ENCODE peak calls at places on chromosomes 3 and 15, in six cellular contexts. G, C, F, T, Z and Q are unnamed samples. For H3K4me1, the result is how much of the 10 kb centered on the place peaks cover.

GRCh38 chr15:25090073-25090733 is 135.4 kb downstream of the SNRPN start:
- DNase-seq in C (no peak), Z (no peak), G (no peak), T (no peak), F (no peak), Q (no peak)

GRCh38 chr15:62617741-62618140 is 424.8 kb upstream of the TPM1 start:
- DNase-seq in T (no peak), Z (no peak), F (peak), C (no peak), G (no peak), Q (no peak)

GRCh38 chr3:48885753-48886152 is 12.9 kb downstream of the SLC25A20 start:
- DNase-seq in Z (no peak), G (no peak), T (no peak), C (no peak), F (no peak), Q (no peak)

GRCh38 chr3:182739619-182740018 is 53.7 kb upstream of the ATP11B start:
- DNase-seq in F (peak), T (no peak), Z (no peak), G (no peak), C (no peak), Q (no peak)

GRCh38 chr3:11047500-11047899 is 55.0 kb downstream of the SLC6A1 start:
- DNase-seq in Z (no peak), G (no peak), C (no peak), T (no peak), F (no peak), Q (no peak)

GRCh38 chr15:56977232-56977631 is 58.8 kb downstream of the TCF12 start:
- DNase-seq in T (no peak), C (no peak), G (no peak), Z (no peak), F (no peak), Q (no peak)

GRCh38 chr3:184491011-184491576 is 70.5 kb upstream of the EPHB3 start:
- DNase-seq in C (no peak), G (no peak), Z (no peak), T (peak), F (no peak), Q (no peak)

GRCh38 chr3:64995857-64996564 is 308.2 kb upstream of the ADAMTS9 start:
- DNase-seq in Z (no peak), C (no peak), T (no peak), G (no peak), F (peak), Q (no peak)

GRCh38 chr15:51505251-51505650 is 117.3 kb downstream of the DMXL2 start:
- DNase-seq in G (no peak), Z (no peak), C (no peak), T (no peak), F (no peak), Q (no peak)

GRCh38 chr3:128051459-128051836 is 789 bp upstream of the SEC61A1 start:
- DNase-seq in F (peak), G (no peak), C (no peak), T (peak), Z (no peak), Q (no peak)

GRCh38 chr15:31392761-31393401 is 66.2 kb downstream of the KLF13 start:
- DNase-seq in C (peak), T (peak), G (no peak), F (no peak), Z (no peak), Q (no peak)

GRCh38 chr3:156764761-156765160 is 61.4 kb upstream of the LEKR1 start:
- DNase-seq in T (no peak), Z (no peak), F (peak), G (no peak), C (no peak), Q (no peak)

GRCh38 chr3:38579551-38580449 is 69.7 kb downstream of the SCN5A start:
- DNase-seq in T (no peak), Z (no peak), F (peak), G (no peak), C (peak), Q (peak)

GRCh38 chr3:98560911-98561310 is 29.1 kb downstream of the GPR15 start:
- DNase-seq in C (no peak), F (no peak), Z (no peak), G (no peak), T (no peak), Q (no peak)

GRCh38 chr3:196741401-196741761 is 1.7 kb downstream of the PAK2 start:
- DNase-seq in G (no peak), T (peak), C (no peak), F (no peak), Z (no peak), Q (no peak)

GRCh38 chr3:123791417-123791816 is 92.7 kb downstream of the MYLK start:
- DNase-seq in G (no peak), C (no peak), F (peak), Z (no peak), T (no peak), Q (no peak)

GRCh38 chr15:89383635-89384604 is 49.3 kb upstream of the POLG start:
- DNase-seq in Z (peak), T (peak), G (no peak), C (peak), F (peak), Q (no peak)

GRCh38 chr3:110457508-110457907 is 614.1 kb upstream of the NECTIN3 start:
- DNase-seq in C (no peak), Z (no peak), G (no peak), T (no peak), F (no peak), Q (no peak)

GRCh38 chr3:52851348-52851747 is 16.5 kb upstream of the MUSTN1 start:
- DNase-seq in C (no peak), T (peak), Z (peak), G (peak), F (peak), Q (peak)

GRCh38 chr15:58762285-58762684 is 8.8 kb upstream of the MINDY2 start:
- DNase-seq in C (no peak), Z (no peak), G (no peak), F (no peak), T (no peak), Q (no peak)

GRCh38 chr3:186193534-186194450 is 84.9 kb upstream of the ETV5 start:
- DNase-seq in C (peak), F (no peak), T (peak), G (no peak), Z (no peak), Q (peak)

GRCh38 chr3:136266468-136266867 is 16.3 kb downstream of the PCCB start:
- DNase-seq in F (peak), Z (no peak), G (peak), C (no peak), T (no peak), Q (no peak)

GRCh38 chr3:4982773-4983738 is 3.8 kb downstream of the BHLHE40 start:
- DNase-seq in T (no peak), G (no peak), C (no peak), F (peak), Z (peak), Q (no peak)
- H3K4me1 ChIP-seq in T (under half), G (under half), C (under half), F (under half), Z (half or more), Q (half or more)

GRCh38 chr3:71423151-71423906 is 160.2 kb downstream of the FOXP1 start:
- DNase-seq in T (peak), Z (peak), G (no peak), C (no peak), F (peak), Q (no peak)
- TF ChIP-seq CTCF in T (peak), Z (no peak), G (no peak), C (peak), F (peak), Q (peak)

GRCh38 chr15:68345481-68345880 is 67.9 kb downstream of the FEM1B start:
- DNase-seq in F (no peak), C (no peak), Z (no peak), T (no peak), G (no peak), Q (no peak)
- H3K4me1 ChIP-seq in F (under half), C (under half), Z (under half), T (under half), G (under half), Q (under half)

DNA sequence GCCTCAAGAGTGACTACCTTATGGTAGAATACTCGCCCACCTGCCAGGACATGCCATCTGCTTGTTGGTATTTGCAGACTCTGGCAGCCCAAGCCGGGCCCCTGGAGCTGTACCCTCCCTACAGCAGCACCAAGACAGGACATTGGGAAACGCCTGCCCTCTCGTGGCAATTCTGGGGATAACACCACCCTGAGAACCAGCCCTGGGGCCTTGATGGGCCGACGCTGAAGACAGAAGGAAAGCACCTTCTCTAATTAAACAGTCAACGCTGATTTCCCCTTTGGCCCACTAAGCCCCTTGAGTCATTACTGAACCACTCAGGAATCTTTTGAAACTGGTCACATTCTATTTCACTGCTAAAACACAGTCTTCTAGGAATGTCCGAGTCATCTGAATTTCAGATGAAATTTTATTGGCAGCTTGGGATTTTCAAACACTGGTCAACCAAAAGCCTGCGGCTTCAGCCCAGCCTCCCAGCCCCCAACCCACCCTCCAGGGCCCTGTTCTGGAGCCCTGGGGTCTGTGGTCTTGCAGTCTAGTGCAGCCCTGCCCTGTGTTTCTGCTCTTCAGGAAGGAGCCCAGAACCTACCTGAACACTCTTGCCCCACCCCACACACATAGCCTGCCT is 91.3 kb downstream of the TMEM266 start:
- DNase-seq in Z (peak), C (peak), G (peak), T (peak), F (peak), Q (peak)
- TF ChIP-seq CTCF in Z (peak), C (peak), G (peak), T (peak), F (peak), Q (peak)

GRCh38 chr15:78067328-78068241 is 9.9 kb downstream of the TBC1D2B start:
- DNase-seq in Z (peak), F (peak), T (no peak), G (no peak), C (no peak), Q (no peak)

GRCh38 chr15:78071378-78071777 is 6.1 kb downstream of the TBC1D2B start:
- DNase-seq in G (no peak), Z (no peak), C (no peak), F (no peak), T (no peak), Q (no peak)

GRCh38 chr15:78069052-78069414 is 8.5 kb downstream of the TBC1D2B start:
- DNase-seq in G (no peak), T (no peak), F (no peak), C (no peak), Z (no peak), Q (no peak)

GRCh38 chr15:78070049-78070698 is 7.3 kb downstream of the TBC1D2B start:
- DNase-seq in T (no peak), G (no peak), F (no peak), C (no peak), Z (no peak), Q (no peak)

GRCh38 chr15:78069630-78070029 is 7.9 kb downstream of the TBC1D2B start:
- DNase-seq in G (no peak), T (no peak), F (no peak), Z (no peak), C (no peak), Q (no peak)
- H3K4me1 ChIP-seq in G (half or more), T (half or more), F (half or more), Z (half or more), C (under half), Q (half or more)

DNA sequence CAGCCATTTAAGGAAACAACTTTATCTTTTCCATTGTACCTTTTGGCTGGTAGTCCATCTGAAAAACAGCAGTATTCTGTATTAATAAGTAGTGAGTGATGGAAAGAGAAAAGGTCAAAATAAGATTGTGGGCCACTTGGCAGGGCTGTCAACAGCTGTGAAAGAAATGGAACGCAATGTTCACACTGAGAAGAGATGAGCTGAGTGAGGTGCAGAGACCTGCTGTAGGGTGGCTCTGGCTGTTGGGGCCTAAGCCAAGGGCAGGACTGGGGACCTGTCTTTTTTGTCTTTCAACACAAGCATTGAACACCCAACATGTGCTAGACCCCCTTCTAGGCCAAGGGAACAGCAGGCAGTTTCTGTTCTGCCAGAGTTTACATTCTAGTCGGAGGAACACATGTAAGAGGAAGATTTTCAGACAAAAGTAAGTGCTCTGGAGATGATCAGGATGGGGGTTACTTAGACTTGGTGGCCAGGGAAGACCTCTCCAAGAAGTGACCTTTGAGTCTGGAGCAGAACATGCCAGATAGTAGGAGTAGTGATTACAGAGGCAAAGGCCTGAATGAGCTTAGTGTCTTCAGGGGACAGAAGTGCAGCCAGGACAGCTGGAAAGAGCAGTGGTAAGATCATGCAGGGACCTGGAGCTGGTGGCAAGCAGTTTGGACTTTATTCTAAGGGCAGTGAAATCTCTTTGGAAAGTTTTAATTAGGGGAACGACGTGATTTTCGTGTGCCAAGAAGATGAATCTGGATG is 29.6 kb downstream of the TSEN2 start:
- DNase-seq in G (no peak), T (no peak), C (peak), Z (no peak), F (no peak), Q (no peak)
- TF ChIP-seq CTCF in G (no peak), T (no peak), C (no peak), Z (no peak), F (no peak), Q (no peak)

GRCh38 chr15:84840741-84841429 is 23.7 kb downstream of the ALPK3 start:
- DNase-seq in C (peak), Z (peak), T (peak), F (peak), G (peak), Q (peak)
- H3K4me1 ChIP-seq in C (under half), Z (under half), T (under half), F (under half), G (under half), Q (under half)